ENCODE peak calls at places on chromosomes 13 and 19, in eight cellular contexts. One of them, this sample, is unnamed.
A peak's percentile ranks its signal among the peaks of the same experiment; 100 is the strongest.

GRCh38 chr13:49116873-49117272 is 103.3 kb upstream of the MLNR start:
- DNase-seq in T-helper 2 cell treated with Interferon-gamma antibody and Interleukin-4, amounts not matched to agents 5 μg/mL and 100 μg/mL, for 36 hours: no peak
- DNase-seq in fibroblast of villous mesenchyme: no peak
- DNase-seq in left cardiac atrium: no peak
- DNase-seq in cerebellum: no peak
- DNase-seq in HEK293T: no peak
- DNase-seq in K562: no peak
- DNase-seq in PC-3: no peak
- DNase-seq in this sample: no peak

GRCh38 chr13:91805605-91806004 is 407.2 kb downstream of the GPC5 start:
- DNase-seq in K562: no peak
- DNase-seq in T-helper 2 cell treated with Interferon-gamma antibody and Interleukin-4, amounts not matched to agents 5 μg/mL and 100 μg/mL, for 36 hours: no peak
- DNase-seq in fibroblast of villous mesenchyme: no peak
- DNase-seq in cerebellum: no peak
- DNase-seq in left cardiac atrium: no peak
- DNase-seq in PC-3: peak; percentile 4
- DNase-seq in HEK293T: no peak
- DNase-seq in this sample: no peak

GRCh38 chr13:103883152-103883551 is 816.9 kb upstream of the SLC10A2 start:
- DNase-seq in left cardiac atrium: peak; percentile 86
- DNase-seq in fibroblast of villous mesenchyme: peak; percentile 88
- DNase-seq in T-helper 2 cell treated with Interferon-gamma antibody and Interleukin-4, amounts not matched to agents 5 μg/mL and 100 μg/mL, for 36 hours: no peak
- DNase-seq in K562: no peak
- DNase-seq in PC-3: peak; percentile 97
- DNase-seq in HEK293T: peak; percentile 39
- DNase-seq in cerebellum: peak; percentile 16
- DNase-seq in this sample: peak; percentile 92

GRCh38 chr19:5131866-5132561 is 163.1 kb downstream of the KDM4B start:
- DNase-seq in HEK293T: no peak
- DNase-seq in K562: no peak
- DNase-seq in T-helper 2 cell treated with Interferon-gamma antibody and Interleukin-4, amounts not matched to agents 5 μg/mL and 100 μg/mL, for 36 hours: no peak
- DNase-seq in left cardiac atrium: no peak
- DNase-seq in cerebellum: no peak
- DNase-seq in PC-3: peak; percentile 76
- DNase-seq in fibroblast of villous mesenchyme: no peak
- DNase-seq in this sample: peak; percentile 16

GRCh38 chr19:38686530-38686888 is 39.1 kb downstream of the ACTN4 start:
- DNase-seq in left cardiac atrium: no peak
- DNase-seq in cerebellum: no peak
- DNase-seq in K562: peak; percentile 47
- DNase-seq in PC-3: no peak
- DNase-seq in fibroblast of villous mesenchyme: no peak
- DNase-seq in HEK293T: no peak
- DNase-seq in T-helper 2 cell treated with Interferon-gamma antibody and Interleukin-4, amounts not matched to agents 5 μg/mL and 100 μg/mL, for 36 hours: peak; percentile 61
- DNase-seq in this sample: no peak

GRCh38 chr13:34085199-34085598 is 267.2 kb downstream of the RFC3 start:
- DNase-seq in PC-3: no peak
- DNase-seq in T-helper 2 cell treated with Interferon-gamma antibody and Interleukin-4, amounts not matched to agents 5 μg/mL and 100 μg/mL, for 36 hours: no peak
- DNase-seq in HEK293T: no peak
- DNase-seq in left cardiac atrium: no peak
- DNase-seq in K562: no peak
- DNase-seq in cerebellum: no peak
- DNase-seq in fibroblast of villous mesenchyme: peak; percentile 54
- DNase-seq in this sample: no peak

GRCh38 chr19:47239610-47240296 is 8.8 kb upstream of the BBC3 start:
- DNase-seq in fibroblast of villous mesenchyme: peak; percentile 42
- DNase-seq in left cardiac atrium: peak; percentile 57
- DNase-seq in T-helper 2 cell treated with Interferon-gamma antibody and Interleukin-4, amounts not matched to agents 5 μg/mL and 100 μg/mL, for 36 hours: peak; percentile 39
- DNase-seq in PC-3: no peak
- DNase-seq in K562: no peak
- DNase-seq in HEK293T: no peak
- DNase-seq in cerebellum: peak; percentile 94
- DNase-seq in this sample: peak; percentile 27

GRCh38 chr13:43905435-43906031 is 25.8 kb downstream of the LACC1 start:
- DNase-seq in left cardiac atrium: no peak
- DNase-seq in PC-3: peak; percentile 80
- DNase-seq in HEK293T: peak; percentile 35
- DNase-seq in fibroblast of villous mesenchyme: peak; percentile 73
- DNase-seq in T-helper 2 cell treated with Interferon-gamma antibody and Interleukin-4, amounts not matched to agents 5 μg/mL and 100 μg/mL, for 36 hours: peak; percentile 6
- DNase-seq in cerebellum: peak; percentile 50
- DNase-seq in K562: peak; percentile 52
- DNase-seq in this sample: peak; percentile 25

GRCh38 chr13:114313061-114313860 is 1.0 kb upstream of the CHAMP1 start:
- DNase-seq in left cardiac atrium: no peak
- DNase-seq in PC-3: peak; percentile 25
- DNase-seq in cerebellum: no peak
- DNase-seq in T-helper 2 cell treated with Interferon-gamma antibody and Interleukin-4, amounts not matched to agents 5 μg/mL and 100 μg/mL, for 36 hours: no peak
- DNase-seq in K562: peak; percentile 47
- DNase-seq in fibroblast of villous mesenchyme: no peak
- DNase-seq in HEK293T: no peak
- DNase-seq in this sample: no peak

GRCh38 chr13:99064624-99065249 is 86.9 kb upstream of the DOCK9 start:
- DNase-seq in left cardiac atrium: no peak
- DNase-seq in PC-3: no peak
- DNase-seq in T-helper 2 cell treated with Interferon-gamma antibody and Interleukin-4, amounts not matched to agents 5 μg/mL and 100 μg/mL, for 36 hours: no peak
- DNase-seq in HEK293T: no peak
- DNase-seq in K562: no peak
- DNase-seq in fibroblast of villous mesenchyme: no peak
- DNase-seq in cerebellum: no peak
- DNase-seq in this sample: no peak

GRCh38 chr13:59337070-59337469 is 826.7 kb downstream of the DIAPH3 start:
- DNase-seq in K562: no peak
- DNase-seq in left cardiac atrium: no peak
- DNase-seq in T-helper 2 cell treated with Interferon-gamma antibody and Interleukin-4, amounts not matched to agents 5 μg/mL and 100 μg/mL, for 36 hours: no peak
- DNase-seq in fibroblast of villous mesenchyme: no peak
- DNase-seq in HEK293T: no peak
- DNase-seq in PC-3: no peak
- DNase-seq in cerebellum: no peak
- DNase-seq in this sample: no peak

GRCh38 chr19:31054430-31054829 is 294.8 kb downstream of the TSHZ3 start:
- DNase-seq in T-helper 2 cell treated with Interferon-gamma antibody and Interleukin-4, amounts not matched to agents 5 μg/mL and 100 μg/mL, for 36 hours: peak; percentile 4
- DNase-seq in PC-3: no peak
- DNase-seq in cerebellum: peak; percentile 5
- DNase-seq in fibroblast of villous mesenchyme: peak; percentile 71
- DNase-seq in HEK293T: peak; percentile 59
- DNase-seq in left cardiac atrium: no peak
- DNase-seq in K562: peak; percentile 38
- DNase-seq in this sample: peak; percentile 88

GRCh38 chr13:30978981-30979956 is 46.8 kb downstream of the TEX26 start:
- DNase-seq in HEK293T: peak; percentile 49
- DNase-seq in K562: peak; percentile 52
- DNase-seq in T-helper 2 cell treated with Interferon-gamma antibody and Interleukin-4, amounts not matched to agents 5 μg/mL and 100 μg/mL, for 36 hours: no peak
- DNase-seq in fibroblast of villous mesenchyme: no peak
- DNase-seq in left cardiac atrium: peak; percentile 29
- DNase-seq in cerebellum: no peak
- DNase-seq in PC-3: peak; percentile 42
- DNase-seq in this sample: peak; percentile 80

GRCh38 chr13:28299941-28300340 is 161.6 kb downstream of the PAN3 start:
- DNase-seq in fibroblast of villous mesenchyme: peak; percentile 64
- DNase-seq in HEK293T: no peak
- DNase-seq in T-helper 2 cell treated with Interferon-gamma antibody and Interleukin-4, amounts not matched to agents 5 μg/mL and 100 μg/mL, for 36 hours: no peak
- DNase-seq in K562: no peak
- DNase-seq in PC-3: no peak
- DNase-seq in cerebellum: no peak
- DNase-seq in left cardiac atrium: no peak
- DNase-seq in this sample: no peak

GRCh38 chr13:50123002-50123401 is 107.8 kb downstream of the KCNRG start:
- DNase-seq in T-helper 2 cell treated with Interferon-gamma antibody and Interleukin-4, amounts not matched to agents 5 μg/mL and 100 μg/mL, for 36 hours: no peak
- DNase-seq in cerebellum: no peak
- DNase-seq in fibroblast of villous mesenchyme: no peak
- DNase-seq in K562: peak; percentile 10
- DNase-seq in HEK293T: no peak
- DNase-seq in left cardiac atrium: no peak
- DNase-seq in PC-3: no peak
- DNase-seq in this sample: no peak

GRCh38 chr19:58394821-58395219 is 636 bp upstream of the RNF225 start:
- DNase-seq in T-helper 2 cell treated with Interferon-gamma antibody and Interleukin-4, amounts not matched to agents 5 μg/mL and 100 μg/mL, for 36 hours: no peak
- DNase-seq in cerebellum: no peak
- DNase-seq in left cardiac atrium: no peak
- DNase-seq in fibroblast of villous mesenchyme: no peak
- DNase-seq in K562: no peak
- DNase-seq in PC-3: peak; percentile 45
- DNase-seq in HEK293T: no peak
- DNase-seq in this sample: no peak

GRCh38 chr13:101892296-101892695 is 439.8 kb downstream of the ITGBL1 start:
- DNase-seq in HEK293T: no peak
- DNase-seq in K562: no peak
- DNase-seq in PC-3: no peak
- DNase-seq in cerebellum: no peak
- DNase-seq in fibroblast of villous mesenchyme: no peak
- DNase-seq in T-helper 2 cell treated with Interferon-gamma antibody and Interleukin-4, amounts not matched to agents 5 μg/mL and 100 μg/mL, for 36 hours: no peak
- DNase-seq in left cardiac atrium: no peak
- DNase-seq in this sample: no peak

This sample was measured in SJCRH30.